ENCODE peak calls at places on chromosomes 3 and 15, in six cellular contexts. E is fibroblast of mammary gland; C is hepatocyte; G is BJ; J is effector memory CD4-positive, alpha-beta T cell; Z is mammary epithelial cell. I is an unnamed sample.

GRCh38 chr15:82802497-82802896 is 3.4 kb downstream of the FSD2 start:
- DNase-seq in J (no peak), Z (no peak), C (no peak), G (no peak), E (no peak), I (no peak)

GRCh38 chr3:109806929-109807328 is 469.6 kb upstream of the DPPA4 start:
- DNase-seq in Z (peak; percentile 78), C (no peak), J (peak; percentile 40), G (no peak), E (peak; percentile 40), I (no peak)

GRCh38 chr15:70236306-70237103 is 138.8 kb upstream of the TLE3 start:
- DNase-seq in J (no peak), Z (peak; percentile 92), G (no peak), C (no peak), E (peak; percentile 98), I (peak; percentile 53)

GRCh38 chr15:52392008-52392687 is 96.5 kb upstream of the MYO5C start:
- DNase-seq in J (no peak), C (no peak), E (peak; percentile 40), Z (peak; percentile 82), G (peak; percentile 30), I (peak; percentile 26)

GRCh38 chr3:57556459-57557087 is 499 bp downstream of the PDE12 start:
- DNase-seq in Z (no peak), C (peak; percentile 50), E (peak; percentile 24), G (no peak), J (no peak), I (no peak)

GRCh38 chr3:197589545-197589944 is 33.8 kb upstream of the BDH1 start:
- DNase-seq in G (no peak), J (no peak), Z (no peak), C (no peak), E (no peak), I (no peak)

GRCh38 chr3:60104045-60104444 is 1054.2 kb upstream of the CFAP20DC start:
- DNase-seq in Z (no peak), E (no peak), J (no peak), G (no peak), C (no peak), I (no peak)

GRCh38 chr3:169664034-169664820 is 715 bp upstream of the MECOM start:
- DNase-seq in E (no peak), C (no peak), G (no peak), Z (no peak), J (no peak), I (no peak)

GRCh38 chr15:74130089-74130848 is at the start of gene ISLR2:
- DNase-seq in G (no peak), E (no peak), J (no peak), Z (no peak), C (peak; percentile 39), I (no peak)

GRCh38 chr3:59502806-59503205 is 453.0 kb upstream of the CFAP20DC start:
- DNase-seq in J (no peak), C (peak; percentile 34), G (peak; percentile 76), E (peak; percentile 96), Z (peak; percentile 85), I (peak; percentile 47)

GRCh38 chr3:56351496-56351895 is 116.8 kb downstream of the ERC2 start:
- DNase-seq in G (no peak), E (no peak), Z (no peak), C (no peak), J (no peak), I (no peak)

GRCh38 chr15:29822685-29823459 is 604 bp upstream of the TJP1 start:
- DNase-seq in J (no peak), Z (peak; percentile 59), C (peak; percentile 76), G (no peak), E (peak; percentile 78), I (peak; percentile 36)

GRCh38 chr15:50744601-50745000 is 20.9 kb downstream of the SPPL2A start:
- DNase-seq in Z (no peak), C (no peak), E (peak; percentile 53), J (no peak), G (no peak), I (no peak)

GRCh38 chr3:171354706-171355582 is 105.3 kb downstream of the TNIK start:
- DNase-seq in G (no peak), Z (peak; percentile 80), J (no peak), C (no peak), E (peak; percentile 54), I (no peak)

GRCh38 chr3:159765860-159766294 is 222.8 kb upstream of the IL12A start:
- DNase-seq in G (no peak), E (no peak), Z (no peak), C (no peak), J (no peak), I (no peak)

DNA sequence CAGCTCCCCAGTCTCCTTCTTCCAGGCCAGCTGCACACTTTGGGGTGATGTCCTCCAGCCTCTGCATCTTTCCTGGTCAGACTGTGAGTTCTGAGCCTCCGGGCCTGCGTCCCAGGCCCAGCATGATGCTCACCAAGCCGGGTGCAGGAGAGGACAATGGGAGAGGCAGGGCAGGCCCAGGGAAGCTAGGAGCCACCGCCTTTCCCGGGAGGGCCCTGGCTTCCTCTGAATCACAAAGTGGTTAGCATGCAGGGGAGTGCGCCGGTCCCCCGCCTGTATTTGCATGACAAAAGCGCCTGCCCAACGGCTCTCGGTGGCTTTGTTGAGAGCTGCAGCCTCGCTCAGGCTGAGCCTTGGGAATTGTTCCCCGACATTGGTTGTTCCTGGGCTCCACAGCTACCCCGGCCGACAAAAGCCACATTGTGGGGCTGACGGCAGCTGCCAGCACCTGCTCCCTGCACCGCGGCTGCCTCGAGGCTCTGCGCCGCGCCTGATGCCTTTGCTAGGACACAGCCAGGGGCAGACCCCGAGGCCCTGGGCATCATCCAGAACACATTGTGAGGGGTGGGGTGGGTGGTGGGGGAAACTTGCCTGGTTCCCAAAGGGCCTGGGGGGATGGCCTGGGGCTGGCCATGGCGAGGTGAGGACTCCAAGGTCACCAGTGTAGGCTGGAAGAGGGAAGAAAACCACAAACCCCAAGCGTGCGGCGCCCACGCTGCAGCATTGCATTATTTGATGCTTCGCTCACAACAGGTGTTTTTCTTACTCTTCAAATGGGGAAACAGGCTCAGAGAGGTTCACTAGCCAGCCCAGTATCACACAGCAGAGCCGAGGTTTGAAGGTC is 20.0 kb upstream of the KLF13 start:
- DNase-seq in E (no peak), C (peak; percentile 1), J (no peak), Z (peak; percentile 12), G (no peak), I (no peak)
- H3K4me3 ChIP-seq in E (no peak overlapping the region), C (no peak overlapping the region), J (no peak overlapping the region), Z (no peak overlapping the region), G (no peak overlapping the region), I (no peak overlapping the region)

GRCh38 chr3:146331967-146332366 is 81.1 kb upstream of the PLSCR4 start:
- DNase-seq in E (no peak), C (no peak), G (no peak), Z (no peak), J (no peak), I (no peak)
- H3K4me3 ChIP-seq in E (no peak overlapping the region), C (no peak overlapping the region), G (no peak overlapping the region), Z (no peak overlapping the region), J (no peak overlapping the region), I (no peak overlapping the region)

GRCh38 chr3:49804141-49805041 is 1.3 kb downstream of the INKA1 start:
- DNase-seq in Z (peak; percentile 25), G (no peak), C (no peak), E (no peak), J (no peak), I (no peak)

GRCh38 chr3:49807427-49808114 is 4.5 kb downstream of the INKA1 start:
- DNase-seq in Z (peak; percentile 44), J (no peak), G (no peak), E (no peak), C (peak; percentile 38), I (no peak)

GRCh38 chr3:49805884-49806701 is 3.0 kb downstream of the INKA1 start:
- DNase-seq in E (no peak), Z (no peak), C (peak; percentile 82), G (no peak), J (no peak), I (no peak)

GRCh38 chr3:49805367-49805782 is 2.3 kb downstream of the INKA1 start:
- DNase-seq in Z (no peak), E (peak; percentile 93), G (no peak), C (peak; percentile 86), J (no peak), I (peak; percentile 80)

GRCh38 chr3:49806838-49807237 is 3.8 kb downstream of the INKA1 start:
- DNase-seq in J (no peak), Z (no peak), C (no peak), G (no peak), E (no peak), I (no peak)
- H3K4me3 ChIP-seq in J (no peak overlapping the region), Z (no peak overlapping the region), C (no peak overlapping the region), G (no peak overlapping the region), E (no peak overlapping the region), I (no peak overlapping the region)

GRCh38 chr3:195762611-195763247 is 42.0 kb downstream of the MUC20 start:
- DNase-seq in G (no peak), Z (no peak), E (no peak), C (no peak), J (no peak), I (no peak)

GRCh38 chr3:195763248-195763830 is 42.6 kb downstream of the MUC20 start:
- DNase-seq in Z (no peak), E (no peak), J (no peak), G (no peak), C (no peak), I (no peak)

GRCh38 chr3:195761031-195761430 is 40.3 kb downstream of the MUC20 start:
- DNase-seq in C (no peak), E (no peak), Z (no peak), G (no peak), J (no peak), I (no peak)

GRCh38 chr3:195761503-195762248 is 40.9 kb downstream of the MUC20 start:
- DNase-seq in E (no peak), Z (no peak), C (no peak), J (no peak), G (no peak), I (no peak)

GRCh38 chr3:195762249-195762585 is 41.4 kb downstream of the MUC20 start:
- DNase-seq in J (no peak), E (no peak), Z (no peak), C (no peak), G (no peak), I (no peak)
- H3K4me3 ChIP-seq in J (no peak overlapping the region), E (no peak overlapping the region), Z (no peak overlapping the region), C (no peak overlapping the region), G (no peak overlapping the region), I (no peak overlapping the region)

GRCh38 chr3:4741404-4742307 is 237.6 kb upstream of the BHLHE40 start:
- DNase-seq in E (peak; percentile 99), Z (peak; percentile 98), C (peak; percentile 46), G (peak; percentile 92), J (no peak), I (peak; percentile 97)
- H3K4me3 ChIP-seq in E (no peak overlapping the region), Z (no peak overlapping the region), C (no peak overlapping the region), G (no peak overlapping the region), J (no peak overlapping the region), I (no peak overlapping the region)

DNA sequence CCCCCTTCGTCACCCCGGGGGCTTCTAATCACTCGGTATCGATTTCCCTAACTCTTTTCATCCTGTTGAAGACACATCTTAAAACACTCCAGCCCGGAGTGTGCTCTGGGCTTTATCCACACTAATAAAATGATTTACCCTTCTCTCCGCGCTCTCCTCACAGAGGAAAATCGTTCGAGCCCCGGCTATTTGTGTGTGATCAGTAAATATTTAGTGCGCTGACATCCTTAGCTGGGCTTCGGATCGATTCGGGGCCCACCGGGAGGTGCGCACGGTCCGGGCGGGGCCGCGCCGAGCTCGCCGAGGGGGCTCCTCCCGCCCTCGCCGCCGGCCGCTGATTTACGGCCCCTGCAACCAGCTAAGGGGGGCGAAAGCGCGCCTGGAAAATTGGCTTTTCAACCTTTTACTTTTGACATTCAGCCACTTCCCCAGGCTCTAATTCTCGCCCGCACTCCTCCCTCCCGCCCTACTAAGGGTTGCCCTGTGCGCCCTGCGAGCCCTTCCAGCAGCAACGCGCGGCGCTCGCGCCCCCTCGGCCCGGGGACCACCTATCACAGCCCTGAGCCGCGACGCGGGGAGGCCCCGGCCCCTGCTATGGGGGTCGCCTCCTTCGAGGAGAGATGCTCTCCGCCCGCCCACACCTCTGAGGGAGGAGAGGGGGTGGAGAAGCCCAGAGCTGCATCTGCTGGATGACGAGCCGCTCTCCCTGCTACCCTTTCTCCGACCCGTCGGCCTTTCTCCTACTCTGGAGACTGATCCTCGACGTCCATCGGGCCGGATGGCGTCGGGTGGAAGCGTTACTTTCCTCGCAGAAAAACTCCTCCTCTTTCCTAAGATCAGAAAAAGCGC is 7.9 kb upstream of the NR2F2 start:
- DNase-seq in G (no peak), J (no peak), C (peak; percentile 26), Z (no peak), E (peak; percentile 43), I (no peak)
- H3K4me3 ChIP-seq in G (peak overlapping the region; percentile 24), J (no peak overlapping the region), C (peak overlapping the region; percentile 27), Z (peak overlapping the region; percentile 35), E (peak overlapping the region; percentile 40), I (peak overlapping the region; percentile 34)

I was measured in AG04449.